ENCODE peak calls at places on chromosomes 11 and 22, in seven cellular contexts. Z is nephron progenitor cell, I is fibroblast of villous mesenchyme, K is ascending aorta, F is AG09319, H is A549, B is osteocyte. C is an unnamed sample.

GRCh38 chr11:64754919-64755662 is 4.7 kb downstream of the PYGM start:
- DNase-seq in Z (no peak), I (no peak), K (no peak), F (no peak), H (no peak), B (no peak), C (no peak)

GRCh38 chr11:116578971-116579687 is 193.7 kb downstream of the BUD13 start:
- DNase-seq in Z (no peak), I (no peak), K (no peak), F (no peak), H (no peak), B (no peak), C (no peak)

GRCh38 chr22:29581799-29582198 is 886 bp upstream of the NIPSNAP1 start:
- DNase-seq in Z (no peak), I (no peak), K (no peak), F (no peak), H (no peak), B (no peak), C (no peak)

GRCh38 chr11:35173620-35174278 is 34.8 kb downstream of the CD44 start:
- DNase-seq in Z (no peak), I (no peak), K (no peak), F (no peak), H (no peak), B (no peak), C (no peak)

GRCh38 chr11:32706985-32707736 is 87.3 kb downstream of the CCDC73 start:
- DNase-seq in Z (no peak), I (peak), K (no peak), F (peak), H (peak), B (no peak), C (no peak)

GRCh38 chr11:35367491-35367890 is 51.9 kb downstream of the SLC1A2 start:
- DNase-seq in Z (no peak), I (peak), K (no peak), F (no peak), H (no peak), B (no peak), C (no peak)

GRCh38 chr11:58730507-58731089 is 1.1 kb downstream of the GLYAT start:
- DNase-seq in Z (no peak), I (no peak), K (no peak), F (no peak), H (no peak), B (no peak), C (no peak)

GRCh38 chr11:100831929-100832480 is 144.9 kb downstream of the ARHGAP42 start:
- DNase-seq in Z (no peak), I (peak), K (no peak), F (no peak), H (no peak), B (no peak), C (no peak)

GRCh38 chr11:45538939-45539338 is 126.5 kb downstream of the CHST1 start:
- DNase-seq in Z (no peak), I (no peak), K (no peak), F (no peak), H (no peak), B (no peak), C (no peak)

GRCh38 chr11:68076371-68077042 is 37.7 kb downstream of the TCIRG1 start:
- DNase-seq in Z (no peak), I (peak), K (no peak), F (no peak), H (no peak), B (peak), C (no peak)

GRCh38 chr22:44399196-44399837 is 86.6 kb upstream of the SHISAL1 start:
- DNase-seq in Z (no peak), I (no peak), K (no peak), F (no peak), H (no peak), B (peak), C (no peak)

DNA sequence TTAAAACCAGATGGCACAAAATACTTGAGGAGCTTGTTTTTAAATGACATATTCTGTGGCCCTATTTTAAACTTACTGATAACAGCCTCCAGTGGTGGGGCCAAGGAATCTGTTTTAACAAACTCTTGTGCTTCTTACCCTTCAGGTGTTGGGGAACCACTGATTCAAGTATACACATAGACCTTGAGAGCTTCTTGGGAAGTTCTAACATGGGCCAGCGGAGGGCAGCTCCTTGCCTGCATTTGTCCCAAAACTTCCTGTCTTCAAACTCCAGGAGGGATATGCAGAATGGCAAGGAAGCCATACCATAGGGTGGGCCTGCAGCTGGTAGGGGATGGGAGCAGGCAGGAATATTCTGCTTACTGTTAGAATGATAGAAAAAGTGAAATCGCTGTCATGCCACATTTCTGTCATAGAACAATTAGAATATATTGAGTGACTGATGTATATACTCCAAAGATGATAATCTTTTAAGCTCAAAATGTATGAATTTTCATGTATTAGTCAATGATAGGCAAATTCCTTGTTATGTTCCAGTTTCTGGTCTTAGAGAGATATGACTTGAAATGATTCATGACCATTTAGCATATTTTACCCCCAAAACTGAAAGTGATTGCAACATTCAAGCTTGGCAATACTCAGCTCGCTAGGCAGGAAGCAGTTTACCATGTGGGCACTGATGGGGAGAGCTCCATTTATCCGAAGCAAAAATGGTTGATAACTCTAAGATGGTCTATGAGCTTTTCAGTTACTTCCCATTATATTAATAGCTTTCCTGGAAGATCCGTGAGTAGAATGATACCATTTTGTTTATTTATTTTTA is 9.2 kb downstream of the EXT2 start:
- DNase-seq in Z (no peak), I (no peak), K (no peak), F (no peak), H (peak), B (no peak), C (no peak)
- TF ChIP-seq CTCF in Z (no peak), I (peak), K (no peak), F (no peak), H (no peak), B (no peak), C (no peak)

DNA sequence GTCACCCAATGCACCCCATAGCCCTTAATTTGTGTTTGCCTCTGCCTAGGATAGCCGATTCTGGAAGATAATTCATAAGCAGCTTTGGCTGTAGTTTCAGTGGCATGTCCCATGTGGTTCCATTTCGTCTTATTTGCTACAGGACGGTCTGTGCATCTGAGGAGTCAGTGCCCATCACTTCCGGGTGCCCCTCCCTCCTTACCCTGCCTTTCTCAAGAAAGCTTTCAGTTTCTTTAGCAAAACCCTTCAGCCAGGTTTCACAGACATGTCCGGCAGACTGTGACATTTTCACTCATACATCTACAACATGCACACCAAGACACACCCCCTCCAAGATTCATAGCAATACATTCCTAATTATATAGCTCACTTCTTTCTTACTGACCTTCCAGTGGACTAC is 14.3 kb downstream of the TP53AIP1 start:
- DNase-seq in Z (no peak), I (no peak), K (no peak), F (no peak), H (no peak), B (no peak), C (no peak)
- TF ChIP-seq CTCF in Z (no peak), I (no peak), K (no peak), F (no peak), H (no peak), B (no peak), C (no peak)

DNA sequence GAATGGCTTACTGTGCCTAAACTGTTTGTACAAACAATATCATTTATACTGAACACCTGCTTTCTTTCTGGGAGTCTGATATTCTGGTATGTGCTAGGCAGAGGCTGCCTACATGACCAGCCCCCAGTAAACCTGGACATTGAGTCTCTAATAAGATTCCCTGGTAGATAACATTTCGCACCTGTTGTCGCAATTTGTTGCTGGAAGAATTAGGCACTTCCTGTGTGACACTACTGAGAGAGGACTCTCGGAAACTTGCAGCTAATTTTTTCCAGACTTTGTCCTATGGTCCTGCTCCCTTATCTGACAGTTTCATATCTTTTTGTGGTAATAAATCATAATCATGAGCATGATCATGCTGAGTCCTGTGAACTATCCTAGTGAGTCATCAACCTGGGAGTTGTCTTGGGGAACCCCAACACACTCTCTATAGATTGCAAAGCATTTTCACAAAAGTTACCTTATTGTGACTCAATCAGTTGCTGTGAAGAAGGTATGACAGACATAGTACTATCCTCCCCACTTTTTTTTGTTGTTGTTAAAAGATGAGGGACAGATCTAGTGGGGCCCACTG is 257.8 kb upstream of the CCDC90B start:
- DNase-seq in Z (no peak), I (no peak), K (no peak), F (no peak), H (no peak), B (no peak), C (no peak)
- TF ChIP-seq CTCF in Z (no peak), I (no peak), K (no peak), F (no peak), H (no peak), B (no peak), C (no peak)

GRCh38 chr11:111976614-111977140 is 39.5 kb downstream of the DIXDC1 start:
- DNase-seq in Z (no peak), I (no peak), K (no peak), F (no peak), H (no peak), B (no peak), C (no peak)

GRCh38 chr11:111977141-111978027 is 40.2 kb downstream of the DIXDC1 start:
- DNase-seq in Z (peak), I (no peak), K (peak), F (no peak), H (no peak), B (peak), C (peak)

GRCh38 chr11:111974451-111974850 is 37.3 kb downstream of the DIXDC1 start:
- DNase-seq in Z (no peak), I (no peak), K (no peak), F (no peak), H (no peak), B (no peak), C (no peak)

GRCh38 chr11:111976119-111976518 is 39.0 kb downstream of the DIXDC1 start:
- DNase-seq in Z (no peak), I (no peak), K (no peak), F (no peak), H (no peak), B (no peak), C (no peak)

DNA sequence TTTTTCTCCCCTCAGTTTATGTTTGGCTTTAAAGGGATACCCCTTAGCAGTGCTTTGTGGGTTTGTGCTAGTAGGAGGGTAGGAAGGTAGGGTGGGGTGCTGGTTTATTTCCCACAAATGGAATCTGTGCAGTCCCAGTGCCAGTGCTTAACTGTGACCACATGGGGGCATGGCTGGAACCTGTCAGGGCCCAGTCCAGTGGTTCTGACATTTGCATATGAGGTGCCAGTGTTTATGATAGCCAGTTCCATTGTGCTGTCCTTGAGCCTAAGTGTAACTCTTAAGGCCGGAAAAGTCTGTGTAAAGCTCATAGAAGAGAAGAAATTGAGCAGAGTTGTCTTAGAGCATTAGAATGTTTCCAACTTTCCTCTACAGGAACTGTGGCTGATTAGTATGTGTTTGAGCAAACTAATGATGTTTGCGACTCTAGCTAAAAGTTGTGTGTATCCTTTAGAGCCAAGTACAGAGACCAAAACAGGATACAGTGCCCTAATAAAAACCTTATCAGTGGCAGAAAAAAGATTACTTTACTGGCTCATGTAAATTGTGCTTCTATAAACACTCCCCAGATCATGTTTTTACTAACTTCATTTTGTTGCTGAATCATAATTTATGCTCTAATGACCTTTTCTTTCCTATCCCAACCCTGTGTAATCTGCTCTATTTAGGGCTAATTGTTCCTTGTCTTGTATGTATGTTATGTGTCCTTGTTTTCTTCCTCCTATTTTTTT is 38.1 kb downstream of the DIXDC1 start:
- DNase-seq in Z (no peak), I (peak), K (no peak), F (no peak), H (peak), B (no peak), C (no peak)
- TF ChIP-seq CTCF in Z (no peak), I (peak), K (peak), F (peak), H (no peak), B (no peak), C (no peak)

C was measured in neural crest cell.